ENCODE peak calls at places on chromosomes 3 and 15, in four cellular contexts. One of them, this sample, is unnamed.

GRCh38 chr3:176274161-176274560 is 923.1 kb downstream of the TBL1XR1 start:
- DNase-seq in cardiac muscle cell: no peak
- DNase-seq in CD8-positive, alpha-beta T cell: no peak
- DNase-seq in endodermal cell: no peak
- DNase-seq in this sample: no peak

GRCh38 chr3:100210777-100211145 is 50.0 kb upstream of the TBC1D23 start:
- DNase-seq in cardiac muscle cell: peak; percentile 82
- DNase-seq in CD8-positive, alpha-beta T cell: no peak
- DNase-seq in endodermal cell: no peak
- DNase-seq in this sample: no peak

GRCh38 chr3:72244396-72244795 is 459.4 kb upstream of the PROK2 start:
- DNase-seq in cardiac muscle cell: no peak
- DNase-seq in CD8-positive, alpha-beta T cell: no peak
- DNase-seq in endodermal cell: no peak
- DNase-seq in this sample: no peak

GRCh38 chr15:57382969-57383368 is 6.7 kb downstream of the CGNL1 start:
- DNase-seq in cardiac muscle cell: no peak
- DNase-seq in CD8-positive, alpha-beta T cell: no peak
- DNase-seq in endodermal cell: no peak
- DNase-seq in this sample: no peak

GRCh38 chr3:148158210-148158609 is 539.5 kb upstream of the AGTR1 start:
- DNase-seq in cardiac muscle cell: peak; percentile 86
- DNase-seq in CD8-positive, alpha-beta T cell: no peak
- DNase-seq in endodermal cell: no peak
- DNase-seq in this sample: no peak

GRCh38 chr3:183745300-183746098 is 47.9 kb downstream of the YEATS2 start:
- DNase-seq in cardiac muscle cell: peak; percentile 45
- DNase-seq in CD8-positive, alpha-beta T cell: no peak
- DNase-seq in endodermal cell: no peak
- DNase-seq in this sample: no peak

GRCh38 chr3:38521391-38521987 is 25.3 kb downstream of the EXOG start:
- DNase-seq in cardiac muscle cell: peak; percentile 78
- DNase-seq in CD8-positive, alpha-beta T cell: peak; percentile 49
- DNase-seq in endodermal cell: peak; percentile 93
- DNase-seq in this sample: peak; percentile 69

GRCh38 chr3:38138347-38139190 is at the start of gene MYD88:
- DNase-seq in cardiac muscle cell: peak; percentile 61
- DNase-seq in CD8-positive, alpha-beta T cell: peak; percentile 80
- DNase-seq in endodermal cell: peak; percentile 91
- DNase-seq in this sample: peak; percentile 80

GRCh38 chr3:164418426-164418825 is 659.9 kb downstream of the SI start:
- DNase-seq in cardiac muscle cell: no peak
- DNase-seq in CD8-positive, alpha-beta T cell: no peak
- DNase-seq in endodermal cell: no peak
- DNase-seq in this sample: no peak

GRCh38 chr3:187878776-187879524 is 133.7 kb upstream of the BCL6 start:
- DNase-seq in cardiac muscle cell: peak; percentile 52
- DNase-seq in CD8-positive, alpha-beta T cell: no peak
- DNase-seq in endodermal cell: no peak
- DNase-seq in this sample: no peak

GRCh38 chr3:46612324-46612723 is at the start of gene FAM240A:
- DNase-seq in cardiac muscle cell: peak; percentile 53
- DNase-seq in CD8-positive, alpha-beta T cell: no peak
- DNase-seq in endodermal cell: peak; percentile 17
- DNase-seq in this sample: no peak

GRCh38 chr3:43448098-43448497 is 161.8 kb downstream of the SNRK start:
- DNase-seq in cardiac muscle cell: no peak
- DNase-seq in CD8-positive, alpha-beta T cell: no peak
- DNase-seq in endodermal cell: no peak
- DNase-seq in this sample: no peak

GRCh38 chr15:68304611-68305337 is 27.2 kb downstream of the FEM1B start:
- DNase-seq in cardiac muscle cell: no peak
- DNase-seq in CD8-positive, alpha-beta T cell: no peak
- DNase-seq in endodermal cell: peak; percentile 86
- DNase-seq in this sample: no peak

GRCh38 chr3:164752814-164753213 is 325.5 kb downstream of the SI start:
- DNase-seq in cardiac muscle cell: no peak
- DNase-seq in CD8-positive, alpha-beta T cell: no peak
- DNase-seq in endodermal cell: no peak
- DNase-seq in this sample: no peak

GRCh38 chr3:143182861-143183667 is 63.5 kb downstream of the CHST2 start:
- DNase-seq in cardiac muscle cell: no peak
- DNase-seq in CD8-positive, alpha-beta T cell: no peak
- DNase-seq in endodermal cell: no peak
- DNase-seq in this sample: no peak

GRCh38 chr3:119555309-119555735 is 4.1 kb downstream of the CD80 start:
- DNase-seq in cardiac muscle cell: no peak
- DNase-seq in CD8-positive, alpha-beta T cell: no peak
- DNase-seq in endodermal cell: no peak
- DNase-seq in this sample: no peak

GRCh38 chr3:127153506-127153815 is 39.5 kb upstream of the PRR23E start:
- DNase-seq in cardiac muscle cell: no peak
- DNase-seq in CD8-positive, alpha-beta T cell: no peak
- DNase-seq in endodermal cell: no peak
- DNase-seq in this sample: no peak

GRCh38 chr15:29312387-29312786 is 42.8 kb upstream of the NSMCE3 start:
- DNase-seq in cardiac muscle cell: peak; percentile 76
- DNase-seq in CD8-positive, alpha-beta T cell: no peak
- DNase-seq in endodermal cell: no peak
- DNase-seq in this sample: no peak

GRCh38 chr3:100525753-100526612 is 33.6 kb downstream of the TMEM45A start:
- DNase-seq in cardiac muscle cell: peak; percentile 89
- DNase-seq in CD8-positive, alpha-beta T cell: no peak
- DNase-seq in endodermal cell: peak; percentile 52
- DNase-seq in this sample: no peak

GRCh38 chr3:81270603-81271371 is 490.7 kb downstream of the GBE1 start:
- DNase-seq in cardiac muscle cell: no peak
- DNase-seq in CD8-positive, alpha-beta T cell: no peak
- DNase-seq in endodermal cell: no peak
- DNase-seq in this sample: no peak

GRCh38 chr15:96462768-96463167 is 132.3 kb downstream of the NR2F2 start:
- DNase-seq in cardiac muscle cell: peak; percentile 0
- DNase-seq in CD8-positive, alpha-beta T cell: no peak
- DNase-seq in endodermal cell: no peak
- DNase-seq in this sample: no peak

GRCh38 chr15:92906563-92907081 is 6.5 kb downstream of the CHD2 start:
- DNase-seq in cardiac muscle cell: no peak
- DNase-seq in CD8-positive, alpha-beta T cell: peak; percentile 32
- DNase-seq in endodermal cell: no peak
- DNase-seq in this sample: no peak

GRCh38 chr3:46212101-46212500 is 4.0 kb upstream of the CCR1 start:
- DNase-seq in cardiac muscle cell: no peak
- DNase-seq in CD8-positive, alpha-beta T cell: no peak
- DNase-seq in endodermal cell: no peak
- DNase-seq in this sample: no peak

GRCh38 chr15:94972314-94972713 is 741.0 kb downstream of the MCTP2 start:
- DNase-seq in cardiac muscle cell: peak; percentile 2
- DNase-seq in CD8-positive, alpha-beta T cell: no peak
- DNase-seq in endodermal cell: peak; percentile 86
- DNase-seq in this sample: no peak

GRCh38 chr15:74776851-74777768 is 4.8 kb upstream of the CSK start:
- DNase-seq in cardiac muscle cell: peak; percentile 36
- DNase-seq in CD8-positive, alpha-beta T cell: no peak
- DNase-seq in endodermal cell: peak; percentile 93
- DNase-seq in this sample: no peak

GRCh38 chr15:52855157-52855556 is 65.0 kb upstream of the ONECUT1 start:
- DNase-seq in cardiac muscle cell: no peak
- DNase-seq in CD8-positive, alpha-beta T cell: no peak
- DNase-seq in endodermal cell: peak; percentile 42
- DNase-seq in this sample: no peak

GRCh38 chr15:57580428-57580827 is 11.3 kb upstream of the MYZAP start:
- DNase-seq in cardiac muscle cell: no peak
- DNase-seq in CD8-positive, alpha-beta T cell: no peak
- DNase-seq in endodermal cell: no peak
- DNase-seq in this sample: no peak

GRCh38 chr3:101925564-101925963 is 76.2 kb downstream of the NFKBIZ start:
- DNase-seq in cardiac muscle cell: no peak
- DNase-seq in CD8-positive, alpha-beta T cell: no peak
- DNase-seq in endodermal cell: no peak
- DNase-seq in this sample: no peak

GRCh38 chr3:11507719-11508118 is 136.0 kb downstream of the VGLL4 start:
- DNase-seq in cardiac muscle cell: no peak
- DNase-seq in CD8-positive, alpha-beta T cell: no peak
- DNase-seq in endodermal cell: no peak
- DNase-seq in this sample: no peak

GRCh38 chr3:30531017-30531570 is 75.3 kb upstream of the TGFBR2 start:
- DNase-seq in cardiac muscle cell: no peak
- DNase-seq in CD8-positive, alpha-beta T cell: no peak
- DNase-seq in endodermal cell: no peak
- DNase-seq in this sample: no peak

GRCh38 chr3:172254542-172254941 is 193.7 kb downstream of the GHSR start:
- DNase-seq in cardiac muscle cell: no peak
- DNase-seq in CD8-positive, alpha-beta T cell: no peak
- DNase-seq in endodermal cell: no peak
- DNase-seq in this sample: no peak

GRCh38 chr3:31350307-31350706 is 182.4 kb upstream of the STT3B start:
- DNase-seq in cardiac muscle cell: no peak
- DNase-seq in CD8-positive, alpha-beta T cell: no peak
- DNase-seq in endodermal cell: no peak
- DNase-seq in this sample: no peak

GRCh38 chr15:29734917-29735572 is 87.2 kb downstream of the TJP1 start:
- DNase-seq in cardiac muscle cell: peak; percentile 35
- DNase-seq in CD8-positive, alpha-beta T cell: no peak
- DNase-seq in endodermal cell: no peak
- DNase-seq in this sample: no peak

GRCh38 chr3:172094621-172095557 is 55.5 kb downstream of the FNDC3B start:
- DNase-seq in cardiac muscle cell: peak; percentile 29
- DNase-seq in CD8-positive, alpha-beta T cell: no peak
- DNase-seq in endodermal cell: peak; percentile 58
- DNase-seq in this sample: no peak

GRCh38 chr3:46715507-46716175 is 2.0 kb downstream of the PRSS50 start:
- DNase-seq in cardiac muscle cell: no peak
- DNase-seq in CD8-positive, alpha-beta T cell: no peak
- DNase-seq in endodermal cell: peak; percentile 28
- DNase-seq in this sample: no peak

GRCh38 chr15:59160880-59161593 is 45.6 kb upstream of the LDHAL6B start:
- DNase-seq in cardiac muscle cell: peak; percentile 13
- DNase-seq in CD8-positive, alpha-beta T cell: no peak
- DNase-seq in endodermal cell: peak; percentile 91
- DNase-seq in this sample: peak; percentile 67

GRCh38 chr15:40941528-40942336 is 11.5 kb upstream of the CHAC1 start:
- DNase-seq in cardiac muscle cell: peak; percentile 84
- DNase-seq in CD8-positive, alpha-beta T cell: peak; percentile 56
- DNase-seq in endodermal cell: peak; percentile 92
- DNase-seq in this sample: peak; percentile 80
- TF ChIP-seq CTCF in cardiac muscle cell: peak; percentile 29
- TF ChIP-seq CTCF in CD8-positive, alpha-beta T cell: peak; percentile 40
- TF ChIP-seq CTCF in endodermal cell: peak; percentile 78
- TF ChIP-seq CTCF in this sample: peak; percentile 55

GRCh38 chr3:151067158-151067557 is 18.3 kb upstream of the MED12L start:
- DNase-seq in cardiac muscle cell: peak; percentile 15
- DNase-seq in CD8-positive, alpha-beta T cell: no peak
- DNase-seq in endodermal cell: peak; percentile 61
- DNase-seq in this sample: no peak
- TF ChIP-seq CTCF in cardiac muscle cell: peak; percentile 20
- TF ChIP-seq CTCF in CD8-positive, alpha-beta T cell: no peak
- TF ChIP-seq CTCF in endodermal cell: peak; percentile 66
- TF ChIP-seq CTCF in this sample: no peak

GRCh38 chr15:62816342-62817059 is 226.0 kb upstream of the TPM1 start:
- DNase-seq in cardiac muscle cell: peak; percentile 41
- DNase-seq in CD8-positive, alpha-beta T cell: no peak
- DNase-seq in endodermal cell: no peak
- DNase-seq in this sample: no peak
- TF ChIP-seq CTCF in cardiac muscle cell: no peak
- TF ChIP-seq CTCF in CD8-positive, alpha-beta T cell: no peak
- TF ChIP-seq CTCF in endodermal cell: no peak
- TF ChIP-seq CTCF in this sample: no peak

GRCh38 chr15:87033056-87033455 is 953.4 kb downstream of the AGBL1 start:
- DNase-seq in cardiac muscle cell: peak; percentile 12
- DNase-seq in CD8-positive, alpha-beta T cell: no peak
- DNase-seq in endodermal cell: no peak
- DNase-seq in this sample: no peak
- TF ChIP-seq CTCF in cardiac muscle cell: no peak
- TF ChIP-seq CTCF in CD8-positive, alpha-beta T cell: no peak
- TF ChIP-seq CTCF in endodermal cell: peak; percentile 52
- TF ChIP-seq CTCF in this sample: peak; percentile 60

GRCh38 chr3:158912188-158912587 is 110.3 kb downstream of the MFSD1 start:
- DNase-seq in cardiac muscle cell: no peak
- DNase-seq in CD8-positive, alpha-beta T cell: no peak
- DNase-seq in endodermal cell: peak; percentile 58
- DNase-seq in this sample: no peak
- TF ChIP-seq CTCF in cardiac muscle cell: no peak
- TF ChIP-seq CTCF in CD8-positive, alpha-beta T cell: no peak
- TF ChIP-seq CTCF in endodermal cell: peak; percentile 76
- TF ChIP-seq CTCF in this sample: no peak

This sample was measured in glutamatergic neuron.